ENCODE peak calls at places on chromosomes 11 and 22, in six cellular contexts. One of them, this sample, is unnamed.

GRCh38 chr11:35144103-35144741 is 5.3 kb downstream of the CD44 start:
- DNase-seq in gastrocnemius medialis: no peak
- DNase-seq in left ventricle myocardium inferior: no peak
- DNase-seq in adrenal gland: no peak
- DNase-seq in upper lobe of right lung: peak; percentile 67
- DNase-seq in GM23338: no peak
- DNase-seq in this sample: no peak

GRCh38 chr11:109696191-109696897 is 274.4 kb downstream of the C11orf87 start:
- DNase-seq in left ventricle myocardium inferior: no peak
- DNase-seq in gastrocnemius medialis: no peak
- DNase-seq in upper lobe of right lung: no peak
- DNase-seq in GM23338: no peak
- DNase-seq in adrenal gland: no peak
- DNase-seq in this sample: no peak

GRCh38 chr11:130216591-130217132 is 57.1 kb downstream of the ST14 start:
- DNase-seq in gastrocnemius medialis: no peak
- DNase-seq in left ventricle myocardium inferior: no peak
- DNase-seq in adrenal gland: no peak
- DNase-seq in upper lobe of right lung: peak; percentile 57
- DNase-seq in GM23338: no peak
- DNase-seq in this sample: peak; percentile 15

GRCh38 chr11:29336727-29337212 is 680.1 kb downstream of the KCNA4 start:
- DNase-seq in GM23338: no peak
- DNase-seq in adrenal gland: no peak
- DNase-seq in left ventricle myocardium inferior: no peak
- DNase-seq in gastrocnemius medialis: no peak
- DNase-seq in upper lobe of right lung: no peak
- DNase-seq in this sample: no peak

GRCh38 chr11:131749100-131749499 is 378.7 kb downstream of the NTM start:
- DNase-seq in gastrocnemius medialis: no peak
- DNase-seq in upper lobe of right lung: no peak
- DNase-seq in adrenal gland: no peak
- DNase-seq in left ventricle myocardium inferior: no peak
- DNase-seq in GM23338: no peak
- DNase-seq in this sample: no peak

GRCh38 chr11:9716275-9717039 is 52.6 kb downstream of the SWAP70 start:
- DNase-seq in left ventricle myocardium inferior: no peak
- DNase-seq in upper lobe of right lung: no peak
- DNase-seq in gastrocnemius medialis: peak; percentile 5
- DNase-seq in adrenal gland: peak; percentile 38
- DNase-seq in GM23338: no peak
- DNase-seq in this sample: no peak

GRCh38 chr11:128328955-128329551 is 258.3 kb downstream of the ETS1 start:
- DNase-seq in left ventricle myocardium inferior: no peak
- DNase-seq in adrenal gland: peak; percentile 44
- DNase-seq in upper lobe of right lung: no peak
- DNase-seq in GM23338: no peak
- DNase-seq in gastrocnemius medialis: no peak
- DNase-seq in this sample: no peak

GRCh38 chr22:37498289-37498909 is 12.2 kb upstream of the MFNG start:
- DNase-seq in GM23338: peak; percentile 92
- DNase-seq in left ventricle myocardium inferior: no peak
- DNase-seq in gastrocnemius medialis: no peak
- DNase-seq in upper lobe of right lung: peak; percentile 68
- DNase-seq in adrenal gland: no peak
- DNase-seq in this sample: no peak

GRCh38 chr11:67356867-67357561 is 3.7 kb upstream of the POLD4 start:
- DNase-seq in left ventricle myocardium inferior: peak; percentile 41
- DNase-seq in upper lobe of right lung: peak; percentile 79
- DNase-seq in GM23338: peak; percentile 94
- DNase-seq in gastrocnemius medialis: no peak
- DNase-seq in adrenal gland: peak; percentile 65
- DNase-seq in this sample: no peak

GRCh38 chr11:88414385-88414861 is 76.9 kb upstream of the CTSC start:
- DNase-seq in left ventricle myocardium inferior: no peak
- DNase-seq in upper lobe of right lung: no peak
- DNase-seq in adrenal gland: peak; percentile 56
- DNase-seq in gastrocnemius medialis: peak; percentile 23
- DNase-seq in GM23338: no peak
- DNase-seq in this sample: no peak

GRCh38 chr22:33474587-33474986 is 416.4 kb upstream of the SYN3 start:
- DNase-seq in GM23338: no peak
- DNase-seq in left ventricle myocardium inferior: no peak
- DNase-seq in upper lobe of right lung: no peak
- DNase-seq in adrenal gland: no peak
- DNase-seq in gastrocnemius medialis: no peak
- DNase-seq in this sample: no peak

GRCh38 chr11:134145715-134146114 is 76.8 kb downstream of the JAM3 start:
- DNase-seq in gastrocnemius medialis: no peak
- DNase-seq in adrenal gland: no peak
- DNase-seq in left ventricle myocardium inferior: no peak
- DNase-seq in GM23338: no peak
- DNase-seq in upper lobe of right lung: no peak
- DNase-seq in this sample: no peak

GRCh38 chr22:40678493-40679248 is 613 bp upstream of the MCHR1 start:
- DNase-seq in GM23338: no peak
- DNase-seq in gastrocnemius medialis: no peak
- DNase-seq in upper lobe of right lung: no peak
- DNase-seq in left ventricle myocardium inferior: no peak
- DNase-seq in adrenal gland: no peak
- DNase-seq in this sample: no peak

GRCh38 chr22:39520874-39521857 is 804 bp downstream of the ATF4 start:
- DNase-seq in adrenal gland: peak; percentile 82
- DNase-seq in upper lobe of right lung: peak; percentile 92
- DNase-seq in gastrocnemius medialis: peak; percentile 79
- DNase-seq in left ventricle myocardium inferior: peak; percentile 84
- DNase-seq in GM23338: peak; percentile 76
- DNase-seq in this sample: peak; percentile 69

GRCh38 chr11:128802358-128802981 is 64.6 kb downstream of the KCNJ1 start:
- DNase-seq in adrenal gland: no peak
- DNase-seq in gastrocnemius medialis: no peak
- DNase-seq in upper lobe of right lung: no peak
- DNase-seq in GM23338: peak; percentile 83
- DNase-seq in left ventricle myocardium inferior: no peak
- DNase-seq in this sample: no peak

GRCh38 chr11:61891331-61892084 is at the start of gene FADS3:
- DNase-seq in upper lobe of right lung: peak; percentile 94
- DNase-seq in gastrocnemius medialis: peak; percentile 84
- DNase-seq in GM23338: peak; percentile 94
- DNase-seq in adrenal gland: peak; percentile 91
- DNase-seq in left ventricle myocardium inferior: peak; percentile 91
- DNase-seq in this sample: peak; percentile 57

GRCh38 chr22:45308624-45309421 is 911 bp upstream of the FAM118A start:
- DNase-seq in adrenal gland: no peak
- DNase-seq in gastrocnemius medialis: no peak
- DNase-seq in upper lobe of right lung: no peak
- DNase-seq in left ventricle myocardium inferior: no peak
- DNase-seq in GM23338: peak; percentile 37
- DNase-seq in this sample: peak; percentile 35

GRCh38 chr11:2781413-2782274 is 81.8 kb upstream of the KCNQ1OT1 start:
- DNase-seq in gastrocnemius medialis: no peak
- DNase-seq in upper lobe of right lung: peak; percentile 59
- DNase-seq in GM23338: no peak
- DNase-seq in left ventricle myocardium inferior: peak; percentile 7
- DNase-seq in adrenal gland: no peak
- DNase-seq in this sample: peak; percentile 39

GRCh38 chr22:18035740-18036139 is 11.4 kb upstream of the MICAL3 start:
- DNase-seq in gastrocnemius medialis: peak; percentile 88
- DNase-seq in upper lobe of right lung: no peak
- DNase-seq in left ventricle myocardium inferior: peak; percentile 38
- DNase-seq in adrenal gland: peak; percentile 92
- DNase-seq in GM23338: peak; percentile 26
- DNase-seq in this sample: no peak

GRCh38 chr11:116193321-116194114 is 579.3 kb downstream of the BUD13 start:
- DNase-seq in gastrocnemius medialis: no peak
- DNase-seq in left ventricle myocardium inferior: no peak
- DNase-seq in adrenal gland: peak; percentile 29
- DNase-seq in GM23338: peak; percentile 88
- DNase-seq in upper lobe of right lung: peak; percentile 92
- DNase-seq in this sample: peak; percentile 49

DNA sequence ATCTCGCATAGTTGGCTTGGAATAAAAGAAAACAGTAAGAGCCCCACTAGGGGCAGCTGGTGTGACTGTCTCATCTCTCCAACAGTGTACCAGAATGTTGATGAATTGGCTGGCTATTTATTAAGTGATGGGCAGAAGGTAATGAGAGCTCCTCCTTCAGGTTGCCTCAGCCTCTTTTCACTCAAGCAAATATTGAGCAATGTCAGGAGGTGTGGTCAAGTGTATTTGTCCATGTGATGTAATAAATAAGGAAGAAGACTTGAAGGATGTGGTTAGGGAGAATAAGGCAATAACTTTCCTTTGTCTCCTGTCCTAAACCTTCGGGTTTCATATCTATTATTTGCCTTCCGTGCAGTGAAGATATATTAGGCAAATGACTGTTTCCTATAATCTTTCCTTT is at the start of gene TCN1:
- DNase-seq in left ventricle myocardium inferior: no peak
- DNase-seq in GM23338: no peak
- DNase-seq in gastrocnemius medialis: no peak
- DNase-seq in adrenal gland: no peak
- DNase-seq in upper lobe of right lung: no peak
- DNase-seq in this sample: no peak
- TF ChIP-seq CTCF in left ventricle myocardium inferior: no peak
- TF ChIP-seq CTCF in GM23338: no peak
- TF ChIP-seq CTCF in gastrocnemius medialis: no peak
- TF ChIP-seq CTCF in adrenal gland: no peak
- TF ChIP-seq CTCF in upper lobe of right lung: no peak
- TF ChIP-seq CTCF in this sample: no peak

GRCh38 chr11:73983764-73984543 is 1.3 kb upstream of the UCP2 start:
- DNase-seq in GM23338: no peak
- DNase-seq in adrenal gland: no peak
- DNase-seq in upper lobe of right lung: peak; percentile 15
- DNase-seq in gastrocnemius medialis: no peak
- DNase-seq in left ventricle myocardium inferior: no peak
- DNase-seq in this sample: no peak
- H3K4me3 ChIP-seq in GM23338: peak overlapping the region; percentile 98
- H3K4me3 ChIP-seq in adrenal gland: no peak overlapping the region
- H3K4me3 ChIP-seq in upper lobe of right lung: peak overlapping the region; percentile 62
- H3K4me3 ChIP-seq in gastrocnemius medialis: peak overlapping the region; percentile 88
- H3K4me3 ChIP-seq in left ventricle myocardium inferior: peak overlapping the region; percentile 81
- H3K4me3 ChIP-seq in this sample: peak overlapping the region; percentile 50

GRCh38 chr22:50267591-50268390 is 2.4 kb downstream of the MAPK11 start:
- DNase-seq in adrenal gland: peak; percentile 69
- DNase-seq in GM23338: peak; percentile 81
- DNase-seq in left ventricle myocardium inferior: peak; percentile 64
- DNase-seq in gastrocnemius medialis: peak; percentile 81
- DNase-seq in upper lobe of right lung: peak; percentile 86
- DNase-seq in this sample: peak; percentile 75
- H3K4me1 ChIP-seq in adrenal gland: peaks cover 39% of the 10 kb centered on the region
- H3K4me1 ChIP-seq in GM23338: peaks cover 6% of the 10 kb centered on the region
- H3K4me1 ChIP-seq in left ventricle myocardium inferior: peaks cover 59% of the 10 kb centered on the region
- H3K4me1 ChIP-seq in gastrocnemius medialis: peaks cover 47% of the 10 kb centered on the region
- H3K4me1 ChIP-seq in upper lobe of right lung: peaks cover 43% of the 10 kb centered on the region
- H3K4me1 ChIP-seq in this sample: peaks cover 34% of the 10 kb centered on the region

DNA sequence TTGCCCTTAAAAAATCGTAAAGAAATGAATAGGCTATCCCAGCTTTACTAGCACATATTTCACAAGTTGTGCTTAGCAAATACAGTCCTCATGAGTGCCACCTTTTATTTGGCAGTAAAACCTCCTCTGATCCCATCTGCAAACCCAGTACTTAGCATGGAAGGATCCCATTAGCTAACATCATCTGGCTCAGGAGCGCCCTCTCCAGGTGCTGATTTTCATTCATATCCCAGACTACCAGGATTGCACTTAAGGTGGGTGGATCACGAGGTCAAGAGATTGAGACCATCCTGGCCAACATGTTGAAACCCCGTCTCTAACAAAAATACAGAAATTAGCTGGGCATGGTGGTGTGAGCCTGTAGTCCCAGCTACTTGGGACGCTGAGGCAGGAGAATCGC is 76.1 kb upstream of the PAX6 start:
- DNase-seq in GM23338: peak; percentile 83
- DNase-seq in gastrocnemius medialis: no peak
- DNase-seq in left ventricle myocardium inferior: no peak
- DNase-seq in adrenal gland: no peak
- DNase-seq in upper lobe of right lung: no peak
- DNase-seq in this sample: no peak
- TF ChIP-seq CTCF in GM23338: peak; percentile 77
- TF ChIP-seq CTCF in gastrocnemius medialis: no peak
- TF ChIP-seq CTCF in left ventricle myocardium inferior: no peak
- TF ChIP-seq CTCF in adrenal gland: no peak
- TF ChIP-seq CTCF in upper lobe of right lung: no peak
- TF ChIP-seq CTCF in this sample: no peak

GRCh38 chr11:28105869-28106268 is 2.1 kb downstream of the KIF18A start:
- DNase-seq in upper lobe of right lung: no peak
- DNase-seq in adrenal gland: no peak
- DNase-seq in left ventricle myocardium inferior: no peak
- DNase-seq in gastrocnemius medialis: no peak
- DNase-seq in GM23338: no peak
- DNase-seq in this sample: no peak
- H3K4me3 ChIP-seq in upper lobe of right lung: no peak overlapping the region
- H3K4me3 ChIP-seq in adrenal gland: no peak overlapping the region
- H3K4me3 ChIP-seq in left ventricle myocardium inferior: no peak overlapping the region
- H3K4me3 ChIP-seq in gastrocnemius medialis: no peak overlapping the region
- H3K4me3 ChIP-seq in GM23338: no peak overlapping the region
- H3K4me3 ChIP-seq in this sample: no peak overlapping the region

GRCh38 chr22:19896665-19897355 is 42.1 kb upstream of the GNB1L start:
- DNase-seq in GM23338: no peak
- DNase-seq in adrenal gland: no peak
- DNase-seq in gastrocnemius medialis: no peak
- DNase-seq in upper lobe of right lung: no peak
- DNase-seq in left ventricle myocardium inferior: no peak
- DNase-seq in this sample: no peak
- H3K4me1 ChIP-seq in GM23338: peaks cover 10% of the 10 kb centered on the region
- H3K4me1 ChIP-seq in adrenal gland: no peaks in the 10 kb centered on the region
- H3K4me1 ChIP-seq in gastrocnemius medialis: no peaks in the 10 kb centered on the region
- H3K4me1 ChIP-seq in upper lobe of right lung: peaks cover 9% of the 10 kb centered on the region
- H3K4me1 ChIP-seq in left ventricle myocardium inferior: peaks cover 8% of the 10 kb centered on the region
- H3K4me1 ChIP-seq in this sample: peaks cover 7% of the 10 kb centered on the region

DNA sequence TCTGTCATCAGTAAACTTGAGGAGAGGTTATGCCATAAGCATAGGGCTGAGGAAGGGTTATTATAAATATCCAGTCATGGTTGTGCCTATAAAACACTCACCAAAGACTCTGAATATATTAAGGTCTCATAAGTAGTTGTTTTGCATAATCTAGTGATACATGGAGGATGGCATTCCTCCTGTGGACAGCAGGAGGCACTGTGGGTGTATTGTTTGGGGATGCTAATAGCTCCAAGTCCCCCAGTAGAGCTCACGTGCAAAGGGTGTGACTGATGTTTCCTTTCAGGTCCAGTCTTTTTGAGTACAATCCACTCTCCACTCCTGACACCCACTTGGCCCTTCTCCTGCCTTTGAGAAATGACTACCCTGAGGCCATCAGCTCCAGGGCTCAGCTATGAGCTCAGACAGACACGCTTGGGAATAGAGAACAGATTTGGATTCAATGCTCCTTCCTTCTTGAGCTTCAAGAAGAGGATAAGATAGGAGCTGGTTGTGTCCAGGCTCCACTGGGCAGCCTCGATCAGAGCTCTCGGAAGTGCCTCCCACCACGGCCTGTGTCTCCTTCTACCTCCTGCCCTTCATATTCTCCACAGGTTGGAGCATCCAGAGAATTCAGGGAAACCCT is 85.2 kb upstream of the IGLL5 start:
- DNase-seq in gastrocnemius medialis: no peak
- DNase-seq in GM23338: peak; percentile 35
- DNase-seq in left ventricle myocardium inferior: no peak
- DNase-seq in adrenal gland: no peak
- DNase-seq in upper lobe of right lung: no peak
- DNase-seq in this sample: no peak
- TF ChIP-seq CTCF in gastrocnemius medialis: no peak
- TF ChIP-seq CTCF in GM23338: peak; percentile 57
- TF ChIP-seq CTCF in left ventricle myocardium inferior: peak; percentile 14
- TF ChIP-seq CTCF in adrenal gland: no peak
- TF ChIP-seq CTCF in upper lobe of right lung: peak; percentile 22
- TF ChIP-seq CTCF in this sample: no peak

This sample was measured in breast epithelium.